ENCODE peak calls at places on chromosomes 11 and 22, in seven cellular contexts. X, O, P, Q, M, J and N are unnamed samples. For H3K27me3, the result is how much of the 10 kb centered on the place peaks cover.

GRCh38 chr11:72732329-72732728 is 19.9 kb downstream of the ARAP1 start:
- DNase-seq in X (no peak), O (no peak), P (no peak), Q (no peak), M (no peak), J (no peak), N (peak)

GRCh38 chr22:33335611-33336279 is 277.6 kb upstream of the SYN3 start:
- DNase-seq in X (no peak), O (no peak), P (no peak), Q (no peak), M (no peak), J (no peak), N (no peak)

GRCh38 chr11:78807351-78807750 is 232.7 kb upstream of the NARS2 start:
- DNase-seq in X (no peak), O (no peak), P (no peak), Q (no peak), M (no peak), J (no peak), N (no peak)

GRCh38 chr22:37752189-37753061 is 55.3 kb upstream of the GCAT start:
- DNase-seq in X (peak), O (peak), P (peak), Q (no peak), M (peak), J (peak), N (peak)

GRCh38 chr11:66850588-66851250 is 6.1 kb upstream of the LRFN4 start:
- DNase-seq in X (no peak), O (no peak), P (no peak), Q (peak), M (no peak), J (peak), N (peak)

GRCh38 chr11:19768197-19768596 is 55.6 kb downstream of the NAV2 start:
- DNase-seq in X (no peak), O (no peak), P (no peak), Q (no peak), M (no peak), J (no peak), N (no peak)

GRCh38 chr11:121636341-121637176 is 183.8 kb upstream of the SORL1-AS1 start:
- DNase-seq in X (no peak), O (no peak), P (no peak), Q (no peak), M (no peak), J (no peak), N (no peak)

GRCh38 chr11:4048340-4048739 is 46.3 kb upstream of the RRM1 start:
- DNase-seq in X (no peak), O (no peak), P (no peak), Q (no peak), M (no peak), J (no peak), N (no peak)

GRCh38 chr22:43434601-43435311 is 22.9 kb downstream of the MPPED1 start:
- DNase-seq in X (no peak), O (no peak), P (no peak), Q (no peak), M (no peak), J (no peak), N (no peak)

GRCh38 chr11:2220173-2220771 is 48.7 kb upstream of the TH start:
- DNase-seq in X (no peak), O (no peak), P (no peak), Q (no peak), M (no peak), J (no peak), N (no peak)

GRCh38 chr22:49958961-49959781 is 1.4 kb upstream of the PIM3 start:
- DNase-seq in X (no peak), O (peak), P (peak), Q (no peak), M (peak), J (peak), N (peak)

GRCh38 chr22:41636467-41636866 is 15.4 kb downstream of the XRCC6 start:
- DNase-seq in X (peak), O (no peak), P (no peak), Q (no peak), M (peak), J (no peak), N (peak)

GRCh38 chr11:36431429-36432092 is 78.5 kb downstream of the TRAF6 start:
- DNase-seq in X (peak), O (peak), P (peak), Q (no peak), M (peak), J (peak), N (peak)

GRCh38 chr11:26286472-26287066 is 45.4 kb upstream of the ANO3 start:
- DNase-seq in X (peak), O (peak), P (no peak), Q (no peak), M (no peak), J (no peak), N (no peak)

GRCh38 chr22:37176464-37177061 is 11.5 kb downstream of the C1QTNF6 start:
- DNase-seq in X (no peak), O (peak), P (peak), Q (no peak), M (peak), J (peak), N (peak)

GRCh38 chr11:77418981-77419592 is 54.8 kb downstream of the PAK1 start:
- DNase-seq in X (no peak), O (no peak), P (no peak), Q (no peak), M (no peak), J (no peak), N (no peak)

GRCh38 chr11:66692871-66693331 is 15.2 kb upstream of the RBM4B start:
- DNase-seq in X (no peak), O (no peak), P (no peak), Q (no peak), M (no peak), J (peak), N (no peak)

GRCh38 chr22:35523167-35523928 is 17.3 kb upstream of the RASD2 start:
- DNase-seq in X (no peak), O (no peak), P (no peak), Q (no peak), M (no peak), J (no peak), N (no peak)

GRCh38 chr22:30422481-30423295 is 2.9 kb upstream of the MTFP1 start:
- DNase-seq in X (peak), O (peak), P (peak), Q (no peak), M (peak), J (peak), N (peak)

GRCh38 chr22:27663812-27664211 is 137.7 kb downstream of the MN1 start:
- DNase-seq in X (peak), O (no peak), P (no peak), Q (no peak), M (no peak), J (no peak), N (no peak)

GRCh38 chr11:116533186-116533825 is 239.5 kb downstream of the BUD13 start:
- DNase-seq in X (no peak), O (no peak), P (no peak), Q (no peak), M (no peak), J (no peak), N (no peak)

GRCh38 chr11:12088531-12088930 is 21.9 kb upstream of the MICAL2 start:
- DNase-seq in X (no peak), O (no peak), P (no peak), Q (no peak), M (no peak), J (no peak), N (no peak)

GRCh38 chr11:12086271-12087074 is 23.9 kb upstream of the MICAL2 start:
- DNase-seq in X (peak), O (no peak), P (peak), Q (no peak), M (peak), J (peak), N (peak)

GRCh38 chr11:12085371-12086251 is 24.8 kb upstream of the MICAL2 start:
- DNase-seq in X (no peak), O (no peak), P (no peak), Q (no peak), M (no peak), J (no peak), N (no peak)

GRCh38 chr11:12088047-12088481 is 22.3 kb upstream of the MICAL2 start:
- DNase-seq in X (peak), O (no peak), P (no peak), Q (no peak), M (peak), J (peak), N (no peak)

DNA sequence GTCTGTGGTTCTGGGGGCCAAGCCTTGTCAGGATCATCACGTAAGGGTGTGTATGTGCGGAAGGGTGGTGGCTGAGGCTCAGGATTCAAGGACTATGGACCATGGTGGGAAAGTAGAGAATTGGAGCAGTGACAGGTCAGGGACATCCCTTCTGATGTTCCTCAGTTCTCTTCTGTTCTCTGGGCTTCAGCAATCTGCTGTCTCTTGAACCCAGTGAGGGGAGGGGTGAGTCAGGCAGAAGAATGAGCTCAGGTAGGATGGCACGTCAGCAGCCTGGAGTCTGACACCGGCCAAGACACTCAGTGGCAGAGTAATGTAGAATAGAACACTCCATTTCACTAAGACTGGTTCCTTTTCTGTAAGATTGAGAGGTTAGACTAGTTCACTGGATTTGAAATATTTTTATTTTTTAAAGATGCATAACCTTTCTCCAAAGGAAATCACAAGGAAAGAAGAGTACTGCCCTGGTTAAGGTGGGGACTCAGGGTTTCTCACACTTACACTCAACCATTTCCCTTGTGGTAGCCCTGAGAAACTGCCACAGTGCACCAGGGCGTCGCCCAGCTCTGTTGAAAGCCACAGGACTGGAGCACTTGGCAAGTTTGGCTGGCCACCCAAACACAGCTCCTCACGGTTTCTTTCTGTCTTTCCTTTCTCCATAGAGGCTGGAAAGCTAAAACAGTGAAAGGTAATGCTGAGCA is 23.2 kb upstream of the MICAL2 start:
- DNase-seq in X (peak), O (no peak), P (no peak), Q (no peak), M (no peak), J (peak), N (no peak)
- H3K4me3 ChIP-seq in X (peak), O (no peak), P (no peak), Q (no peak), M (peak), J (peak), N (no peak)

DNA sequence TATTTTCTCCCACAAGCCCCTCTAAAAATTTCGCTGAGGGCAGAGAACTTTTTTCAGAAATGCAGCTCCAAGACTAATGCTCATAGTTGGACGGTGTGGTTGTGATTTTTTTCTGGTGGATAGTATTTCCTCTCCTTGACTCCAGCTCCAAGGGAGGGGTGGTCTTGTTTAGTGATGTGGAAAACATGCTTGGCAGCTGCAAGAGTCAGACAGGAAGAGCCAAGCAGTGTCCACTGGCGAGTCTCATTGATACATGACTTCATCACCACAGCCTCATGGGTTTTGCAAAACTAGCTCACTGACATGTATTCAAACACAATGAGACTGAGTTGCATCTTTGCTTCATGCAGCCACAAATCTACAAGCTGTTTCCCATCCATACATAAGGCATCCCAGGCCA is 7.3 kb upstream of the KCNJ1 start:
- DNase-seq in X (no peak), O (no peak), P (no peak), Q (no peak), M (no peak), J (no peak), N (no peak)
- H3K27me3 ChIP-seq in X (under half), O (under half), P (under half), Q (under half), M (under half), J (under half), N (under half)

DNA sequence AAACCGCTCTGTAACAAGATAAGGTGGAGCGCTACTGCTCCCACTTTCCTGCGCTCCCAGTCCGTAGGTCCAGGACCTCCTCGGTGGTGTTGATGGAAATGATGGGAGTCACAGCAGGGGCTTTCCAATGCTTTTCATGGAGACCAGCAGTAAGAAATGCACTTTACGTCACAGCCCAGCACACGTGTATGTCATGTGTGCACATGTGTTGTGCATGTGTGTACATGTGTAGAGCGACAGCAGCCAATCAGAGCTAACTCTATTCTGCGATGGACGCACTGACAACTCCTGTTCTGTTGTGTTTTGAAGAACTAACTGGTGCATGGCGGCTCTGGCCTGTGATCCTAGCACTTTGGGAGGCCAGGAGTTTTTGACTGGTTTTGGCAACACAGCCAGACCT is 1.2 kb downstream of the CHID1 start:
- DNase-seq in X (no peak), O (no peak), P (no peak), Q (no peak), M (no peak), J (no peak), N (no peak)
- H3K4me3 ChIP-seq in X (peak), O (peak), P (no peak), Q (peak), M (peak), J (no peak), N (no peak)

DNA sequence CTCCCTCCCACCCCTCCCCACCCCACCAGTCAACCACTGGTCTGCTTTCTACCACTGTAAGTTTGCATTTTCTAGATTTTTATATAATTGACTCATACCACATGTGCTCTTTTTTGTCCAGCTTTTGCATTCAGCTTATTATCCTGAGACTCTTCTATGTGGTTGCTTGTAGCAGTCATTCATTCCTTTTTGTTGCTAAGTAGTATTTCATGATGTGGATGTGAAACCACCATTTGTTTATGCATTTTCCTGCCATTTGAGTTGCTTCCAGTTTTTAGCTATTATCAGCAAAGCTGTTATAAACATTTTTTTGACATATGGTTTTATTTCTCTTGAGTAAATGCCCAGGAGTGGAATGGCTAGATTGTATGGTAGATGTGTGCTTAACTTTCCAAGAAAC is 77.0 kb upstream of the FGF3 start:
- DNase-seq in X (no peak), O (no peak), P (no peak), Q (no peak), M (no peak), J (no peak), N (no peak)
- H3K27me3 ChIP-seq in X (under half), O (under half), P (under half), Q (under half), M (half or more), J (under half), N (under half)

DNA sequence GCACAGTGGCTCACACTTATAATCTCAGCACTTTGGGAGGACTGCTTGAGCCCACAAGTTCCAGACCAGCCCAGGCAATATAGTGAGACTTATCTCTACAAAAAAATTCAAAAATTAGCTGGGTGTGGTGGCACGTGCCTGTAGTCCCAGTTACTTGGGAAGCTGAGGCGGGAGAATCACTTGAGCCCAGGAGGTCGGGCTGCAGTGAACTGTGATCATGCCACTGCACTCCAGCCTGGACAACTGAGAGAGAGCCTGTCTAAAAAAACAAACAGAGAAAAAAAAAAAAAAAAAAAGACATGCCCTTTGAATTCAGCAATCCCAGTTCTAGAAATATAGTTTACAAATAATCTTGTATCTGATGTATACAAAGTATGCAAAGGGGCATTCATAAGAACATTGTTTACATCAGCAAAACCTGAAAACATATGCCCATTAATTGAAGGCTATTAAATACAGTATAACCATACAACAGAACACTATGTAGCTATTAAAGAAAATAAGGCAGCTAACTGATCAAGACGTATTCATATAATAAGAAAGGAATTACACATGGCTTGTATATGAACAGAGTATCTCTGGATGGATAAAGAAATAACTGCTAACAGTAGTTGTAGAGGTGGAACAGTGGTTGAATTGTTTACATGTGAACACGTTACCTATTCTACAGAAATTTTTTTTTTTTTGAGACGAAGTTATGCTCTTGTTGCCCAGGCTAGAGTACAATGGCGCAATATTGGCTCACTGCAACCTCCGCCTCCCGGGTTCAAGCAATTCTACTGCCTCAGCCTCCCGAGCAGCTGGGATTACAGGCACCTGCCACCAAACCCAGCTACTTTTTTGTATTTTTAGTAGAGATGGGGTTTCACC is 35.7 kb downstream of the CELF1 start:
- DNase-seq in X (no peak), O (no peak), P (no peak), Q (no peak), M (no peak), J (no peak), N (no peak)
- H3K4me3 ChIP-seq in X (no peak), O (no peak), P (no peak), Q (no peak), M (no peak), J (no peak), N (no peak)

DNA sequence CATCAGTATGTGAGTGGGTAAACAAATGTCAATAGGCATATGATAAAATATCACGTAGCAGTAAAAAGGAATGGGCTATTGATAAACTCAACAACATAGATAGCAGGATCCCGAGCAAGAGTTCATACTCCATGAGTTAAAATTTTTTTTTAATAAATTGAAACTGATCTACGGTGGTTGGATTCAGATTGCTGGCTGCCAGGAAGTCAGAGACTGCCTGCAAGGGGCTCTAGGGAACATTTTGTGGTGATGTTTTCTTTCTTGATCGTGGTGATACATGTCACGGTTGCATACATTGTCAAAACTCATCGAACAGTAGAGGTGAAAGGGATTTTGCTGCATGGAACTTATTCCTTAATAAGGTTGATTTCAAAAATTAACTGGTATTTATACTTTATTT is 62.6 kb upstream of the WNT7B start:
- DNase-seq in X (no peak), O (no peak), P (no peak), Q (no peak), M (no peak), J (no peak), N (no peak)
- H3K27me3 ChIP-seq in X (under half), O (under half), P (under half), Q (under half), M (under half), J (under half), N (under half)

DNA sequence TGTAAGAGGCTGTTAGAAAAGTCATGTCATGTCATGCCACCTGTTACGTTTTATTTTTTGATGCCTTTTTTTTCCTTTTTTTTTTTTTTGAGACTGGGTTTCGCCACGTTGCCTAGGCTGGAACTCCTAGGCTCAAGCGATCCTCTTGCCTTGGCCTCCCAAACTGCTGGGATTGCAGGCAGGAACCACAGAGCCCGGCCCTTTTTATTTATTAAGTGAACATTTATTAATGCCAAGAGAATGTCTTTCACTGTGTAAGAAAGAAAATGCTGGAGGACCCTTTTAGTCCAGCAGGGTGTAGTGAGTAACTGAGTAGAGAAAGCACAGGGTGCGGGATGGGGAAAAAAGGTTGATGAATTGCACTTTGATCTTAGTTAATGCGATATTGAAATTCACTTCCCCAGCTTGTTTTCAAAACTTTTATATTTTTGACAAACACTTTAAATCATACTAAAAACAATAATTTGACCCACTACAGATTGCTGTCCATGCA is 2.3 kb upstream of the XBP1 start:
- DNase-seq in X (no peak), O (no peak), P (no peak), Q (no peak), M (no peak), J (no peak), N (no peak)
- H3K4me3 ChIP-seq in X (no peak), O (no peak), P (no peak), Q (peak), M (peak), J (no peak), N (no peak)

GRCh38 chr11:68677432-68677831 is 6.9 kb upstream of the GAL start:
- DNase-seq in X (peak), O (peak), P (peak), Q (no peak), M (peak), J (peak), N (peak)
- H3K27me3 ChIP-seq in X (under half), O (under half), P (under half), Q (under half), M (under half), J (under half), N (under half)